ENCODE peak calls at places on chromosomes 3 and 15, in six cellular contexts. L is WERI-Rb-1, H is psoas muscle, S is fibroblast of mammary gland, F is tibial artery, E is PC-9. V is an unnamed sample.
A peak's percentile ranks its signal among the peaks of the same experiment; 100 is the strongest.

GRCh38 chr3:57065588-57065987 is 5.1 kb downstream of the SPATA12 start:
- DNase-seq in E (peak; percentile 63), F (no peak), H (no peak), S (no peak), L (no peak), V (peak; percentile 20)

GRCh38 chr15:38054488-38054887 is 120.0 kb downstream of the TMCO5A start:
- DNase-seq in L (no peak), S (peak; percentile 95), H (no peak), F (no peak), E (no peak), V (peak; percentile 69)

GRCh38 chr15:78201281-78202190 is 32.8 kb downstream of the ACSBG1 start:
- DNase-seq in E (no peak), F (no peak), H (no peak), S (no peak), L (no peak), V (no peak)

GRCh38 chr3:58404396-58404795 is 29.2 kb downstream of the PDHB start:
- DNase-seq in H (no peak), S (peak; percentile 87), L (no peak), F (no peak), E (no peak), V (peak; percentile 75)

GRCh38 chr3:114567774-114568173 is 273.9 kb downstream of the TIGIT start:
- DNase-seq in L (no peak), H (no peak), F (no peak), E (no peak), S (no peak), V (no peak)

GRCh38 chr3:108319428-108320053 is 23.2 kb downstream of the HHLA2 start:
- DNase-seq in L (no peak), F (no peak), E (peak; percentile 28), H (no peak), S (no peak), V (no peak)

GRCh38 chr3:120854908-120855526 is 53.0 kb upstream of the STXBP5L start:
- DNase-seq in L (no peak), S (no peak), F (no peak), E (no peak), H (no peak), V (no peak)

GRCh38 chr3:16439163-16439847 is 74.2 kb downstream of the RFTN1 start:
- DNase-seq in L (no peak), E (no peak), S (no peak), F (no peak), H (no peak), V (no peak)

GRCh38 chr3:34408088-34408487 is 609.7 kb downstream of the PDCD6IP start:
- DNase-seq in F (no peak), H (no peak), E (no peak), L (no peak), S (no peak), V (no peak)

GRCh38 chr3:143134446-143134845 is 14.9 kb downstream of the CHST2 start:
- DNase-seq in H (no peak), E (no peak), S (no peak), F (no peak), L (no peak), V (peak; percentile 49)

GRCh38 chr3:121992601-121993560 is 29.2 kb downstream of the ILDR1 start:
- DNase-seq in S (no peak), F (no peak), E (no peak), H (no peak), L (peak; percentile 15), V (no peak)

GRCh38 chr3:127135241-127136023 is 57.5 kb upstream of the PRR23E start:
- DNase-seq in F (no peak), S (peak; percentile 19), H (peak; percentile 63), E (no peak), L (peak; percentile 51), V (peak; percentile 11)

GRCh38 chr3:142180761-142181362 is 31.5 kb upstream of the TFDP2 start:
- DNase-seq in S (peak; percentile 51), E (peak; percentile 13), H (peak; percentile 16), F (peak; percentile 42), L (peak; percentile 65), V (peak; percentile 33)

GRCh38 chr15:90300988-90301715 is 35.7 kb downstream of the NGRN start:
- DNase-seq in L (peak; percentile 81), H (peak; percentile 54), E (peak; percentile 21), F (peak; percentile 57), S (peak; percentile 44), V (peak; percentile 27)

GRCh38 chr3:66110840-66111239 is 72.1 kb upstream of the MAGI1 start:
- DNase-seq in H (no peak), L (no peak), F (no peak), E (no peak), S (peak; percentile 21), V (peak; percentile 31)

GRCh38 chr3:7469866-7470265 is 609.0 kb downstream of the GRM7 start:
- DNase-seq in S (no peak), F (no peak), L (no peak), H (no peak), E (no peak), V (no peak)

GRCh38 chr3:77718326-77718725 is 678.4 kb downstream of the ROBO2 start:
- DNase-seq in F (no peak), H (no peak), S (no peak), L (no peak), E (no peak), V (no peak)

GRCh38 chr15:35256141-35256540 is 171.0 kb upstream of the NANOGP8 start:
- DNase-seq in L (no peak), S (no peak), H (no peak), E (no peak), F (no peak), V (no peak)

GRCh38 chr3:54969652-54970051 is 41.8 kb upstream of the LRTM1 start:
- DNase-seq in L (peak; percentile 20), F (no peak), S (no peak), H (no peak), E (no peak), V (no peak)

GRCh38 chr3:20064796-20065564 is 24.7 kb downstream of the KAT2B start:
- DNase-seq in L (no peak), S (no peak), E (no peak), F (no peak), H (no peak), V (no peak)

GRCh38 chr15:82197734-82198594 is 64.6 kb downstream of the EFL1 start:
- DNase-seq in S (peak; percentile 75), E (peak; percentile 46), L (peak; percentile 67), F (peak; percentile 62), H (peak; percentile 39), V (peak; percentile 69)

GRCh38 chr3:131007256-131007655 is 19.4 kb downstream of the ASTE1 start:
- DNase-seq in L (no peak), H (no peak), E (no peak), F (no peak), S (no peak), V (peak; percentile 22)

GRCh38 chr3:100020876-100021644 is 93.2 kb downstream of the FILIP1L start:
- DNase-seq in S (no peak), H (no peak), L (no peak), E (no peak), F (no peak), V (no peak)

GRCh38 chr15:70605606-70606410 is 157.6 kb downstream of the UACA start:
- DNase-seq in F (no peak), S (peak; percentile 82), H (peak; percentile 53), E (no peak), L (no peak), V (peak; percentile 94)

GRCh38 chr15:25504307-25504706 is 65.5 kb upstream of the UBE3A start:
- DNase-seq in S (peak; percentile 67), H (no peak), F (no peak), E (no peak), L (no peak), V (peak; percentile 62)

GRCh38 chr15:68195336-68196112 is 9.6 kb downstream of the CALML4 start:
- DNase-seq in L (no peak), S (no peak), H (no peak), E (no peak), F (no peak), V (no peak)
- TF ChIP-seq CTCF in L (no peak), S (no peak), H (no peak), E (no peak), F (no peak), V (no peak)

GRCh38 chr15:96410175-96411055 is 79.9 kb downstream of the NR2F2 start:
- DNase-seq in E (no peak), L (no peak), S (no peak), F (no peak), H (no peak), V (peak; percentile 29)
- H3K4me3 ChIP-seq in E (no peak overlapping the region), L (no peak overlapping the region), S (no peak overlapping the region), F (peak overlapping the region; percentile 50), H (peak overlapping the region; percentile 60), V (no peak overlapping the region)

GRCh38 chr3:4720316-4721075 is 227.3 kb downstream of the ITPR1 start:
- DNase-seq in E (peak; percentile 65), F (peak; percentile 85), H (peak; percentile 45), L (peak; percentile 51), S (peak; percentile 86), V (peak; percentile 88)
- TF ChIP-seq CTCF in E (peak; percentile 46), F (peak; percentile 46), H (peak; percentile 23), L (peak; percentile 43), S (peak; percentile 56), V (peak; percentile 44)

GRCh38 chr3:98434412-98434811 is 28.6 kb upstream of the OR5K1 start:
- DNase-seq in F (no peak), E (no peak), H (no peak), S (no peak), L (no peak), V (no peak)
- H3K4me3 ChIP-seq in F (no peak overlapping the region), E (no peak overlapping the region), H (no peak overlapping the region), S (no peak overlapping the region), L (no peak overlapping the region), V (no peak overlapping the region)

GRCh38 chr3:112117826-112118571 is 15.0 kb downstream of the GCSAM start:
- DNase-seq in L (peak; percentile 16), F (peak; percentile 35), S (no peak), E (no peak), H (no peak), V (no peak)
- TF ChIP-seq CTCF in L (no peak), F (no peak), S (no peak), E (no peak), H (no peak), V (no peak)

GRCh38 chr3:113038326-113038725 is 47.5 kb downstream of the GTPBP8 start:
- DNase-seq in E (no peak), L (no peak), S (peak; percentile 14), H (no peak), F (no peak), V (no peak)

GRCh38 chr3:113039546-113039945 is 48.8 kb downstream of the GTPBP8 start:
- DNase-seq in L (no peak), E (no peak), S (no peak), H (no peak), F (no peak), V (no peak)

GRCh38 chr3:113040231-113040630 is 49.4 kb downstream of the GTPBP8 start:
- DNase-seq in L (no peak), S (no peak), H (no peak), F (no peak), E (no peak), V (no peak)

DNA sequence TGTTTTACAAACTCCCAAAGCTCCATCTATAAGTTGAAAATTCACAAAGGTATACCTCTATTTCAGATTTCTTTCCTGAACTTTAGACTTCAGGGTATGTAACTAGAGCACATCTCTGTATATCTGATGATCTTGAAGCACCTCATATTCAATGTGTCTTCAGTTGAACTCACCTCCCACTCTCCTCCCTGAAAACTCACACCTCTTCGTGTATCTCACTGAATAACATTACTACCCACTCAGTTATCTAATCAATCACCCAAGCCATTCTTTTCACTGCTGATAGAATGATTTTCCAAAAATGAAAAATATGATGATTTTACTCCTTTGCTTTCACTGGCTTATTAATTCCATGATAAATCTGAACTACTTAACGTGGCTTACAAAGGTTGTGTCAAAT is 52.9 kb downstream of the GTPBP8 start:
- DNase-seq in E (no peak), H (no peak), F (no peak), S (no peak), L (no peak), V (no peak)
- H3K4me3 ChIP-seq in E (no peak overlapping the region), H (no peak overlapping the region), F (no peak overlapping the region), S (no peak overlapping the region), L (no peak overlapping the region), V (no peak overlapping the region)